ENCODE peak calls at places on chromosomes 12 and 14, in five cellular contexts. One of them, this sample, is unnamed.

GRCh38 chr14:102799684-102800562 is 22.7 kb downstream of the TRAF3 start:
- DNase-seq in transverse colon: no peak
- DNase-seq in H1: no peak
- DNase-seq in GM23338: no peak
- DNase-seq in endothelial cell of umbilical vein: no peak
- DNase-seq in this sample: no peak

GRCh38 chr14:75417674-75418073 is 10.1 kb upstream of the JDP2 start:
- DNase-seq in endothelial cell of umbilical vein: no peak
- DNase-seq in GM23338: no peak
- DNase-seq in transverse colon: no peak
- DNase-seq in H1: no peak
- DNase-seq in this sample: no peak

GRCh38 chr12:69620921-69621320 is 10.2 kb upstream of the LRRC10 start:
- DNase-seq in H1: no peak
- DNase-seq in GM23338: no peak
- DNase-seq in transverse colon: no peak
- DNase-seq in endothelial cell of umbilical vein: no peak
- DNase-seq in this sample: no peak

GRCh38 chr12:9944404-9944803 is 12.2 kb upstream of the CLEC2A start:
- DNase-seq in endothelial cell of umbilical vein: no peak
- DNase-seq in transverse colon: no peak
- DNase-seq in H1: no peak
- DNase-seq in GM23338: no peak
- DNase-seq in this sample: no peak

GRCh38 chr14:52547526-52547925 is 4.8 kb downstream of the TXNDC16 start:
- DNase-seq in endothelial cell of umbilical vein: no peak
- DNase-seq in H1: no peak
- DNase-seq in transverse colon: no peak
- DNase-seq in GM23338: peak
- DNase-seq in this sample: no peak

GRCh38 chr12:109768901-109769670 is 55.5 kb downstream of the FAM222A start:
- DNase-seq in H1: no peak
- DNase-seq in transverse colon: no peak
- DNase-seq in endothelial cell of umbilical vein: no peak
- DNase-seq in GM23338: no peak
- DNase-seq in this sample: no peak

GRCh38 chr14:24665440-24665991 is 31.5 kb upstream of the GZMB start:
- DNase-seq in GM23338: no peak
- DNase-seq in endothelial cell of umbilical vein: no peak
- DNase-seq in H1: no peak
- DNase-seq in transverse colon: no peak
- DNase-seq in this sample: no peak

GRCh38 chr14:100688051-100688450 is 38.6 kb upstream of the DLK1 start:
- DNase-seq in endothelial cell of umbilical vein: no peak
- DNase-seq in GM23338: no peak
- DNase-seq in transverse colon: no peak
- DNase-seq in H1: no peak
- DNase-seq in this sample: no peak

GRCh38 chr12:108832730-108833354 is 24.5 kb downstream of the SSH1 start:
- DNase-seq in GM23338: no peak
- DNase-seq in H1: no peak
- DNase-seq in endothelial cell of umbilical vein: peak
- DNase-seq in transverse colon: no peak
- DNase-seq in this sample: no peak

GRCh38 chr12:101051901-101052550 is 158.0 kb downstream of the SLC5A8 start:
- DNase-seq in endothelial cell of umbilical vein: peak
- DNase-seq in GM23338: no peak
- DNase-seq in H1: no peak
- DNase-seq in transverse colon: peak
- DNase-seq in this sample: no peak

GRCh38 chr14:70245026-70245425 is 56.3 kb upstream of the SLC8A3 start:
- DNase-seq in endothelial cell of umbilical vein: no peak
- DNase-seq in GM23338: no peak
- DNase-seq in H1: no peak
- DNase-seq in transverse colon: no peak
- DNase-seq in this sample: no peak

DNA sequence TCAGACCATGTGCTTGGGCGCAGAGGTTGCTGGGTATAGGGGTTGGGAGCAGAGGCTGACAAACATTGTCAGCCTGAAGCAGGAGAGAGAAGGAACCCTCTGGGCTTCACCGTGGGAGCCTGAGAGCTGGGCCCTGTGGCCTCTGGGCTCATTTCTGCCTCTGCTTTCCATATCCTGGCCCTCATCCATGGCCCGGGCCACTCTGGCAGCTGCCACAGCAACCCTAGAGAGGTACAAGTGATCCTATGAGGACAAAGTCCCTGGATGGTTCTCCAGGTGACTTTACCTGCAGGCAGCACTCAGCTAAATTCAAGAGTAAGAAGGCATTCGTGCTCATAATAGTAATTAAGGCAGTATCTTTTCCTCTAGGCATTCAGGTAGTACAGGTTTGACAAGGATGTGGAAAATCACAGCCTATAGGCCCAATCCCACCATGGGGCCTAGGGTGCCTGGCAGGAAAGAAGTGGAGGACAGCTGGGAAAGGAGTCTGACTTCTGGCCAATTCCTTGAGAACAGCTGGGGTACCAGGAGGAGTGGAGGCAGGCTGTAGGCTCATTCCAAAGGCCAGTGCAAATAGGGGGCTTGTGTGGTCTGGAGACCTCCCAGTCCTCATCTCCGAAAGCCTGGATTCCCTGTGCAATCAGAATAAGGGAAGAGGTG is 3.6 kb upstream of the TTC7B start:
- DNase-seq in H1: no peak
- DNase-seq in GM23338: no peak
- DNase-seq in transverse colon: no peak
- DNase-seq in endothelial cell of umbilical vein: no peak
- DNase-seq in this sample: no peak
- TF ChIP-seq POLR2AphosphoS5 in H1: no peak
- TF ChIP-seq POLR2AphosphoS5 in GM23338: no peak
- TF ChIP-seq POLR2AphosphoS5 in transverse colon: no peak
- TF ChIP-seq POLR2AphosphoS5 in endothelial cell of umbilical vein: no peak
- TF ChIP-seq POLR2AphosphoS5 in this sample: no peak

DNA sequence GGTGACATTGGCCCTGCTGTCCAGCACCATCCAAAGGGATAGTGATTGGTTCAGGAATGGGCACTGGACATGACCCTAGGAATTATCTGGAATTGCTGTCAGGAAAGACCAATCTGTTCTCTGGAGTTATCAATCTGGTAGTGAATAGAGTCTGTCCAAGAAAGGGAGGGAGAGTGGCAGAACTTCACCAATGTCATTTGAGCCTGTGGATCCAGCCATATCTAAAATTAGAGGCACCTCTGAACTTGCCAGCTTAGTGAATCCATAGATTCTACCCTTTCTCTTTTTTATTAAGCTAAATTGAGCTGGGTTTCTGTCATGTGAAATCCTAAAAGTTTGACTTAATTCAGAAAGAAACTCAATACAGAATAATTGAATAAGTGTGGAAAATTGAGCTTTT is 93.9 kb downstream of the NKX2-1 start:
- DNase-seq in transverse colon: no peak
- DNase-seq in H1: no peak
- DNase-seq in GM23338: no peak
- DNase-seq in endothelial cell of umbilical vein: no peak
- DNase-seq in this sample: no peak
- TF ChIP-seq POLR2AphosphoS5 in transverse colon: no peak
- TF ChIP-seq POLR2AphosphoS5 in H1: no peak
- TF ChIP-seq POLR2AphosphoS5 in GM23338: no peak
- TF ChIP-seq POLR2AphosphoS5 in endothelial cell of umbilical vein: no peak
- TF ChIP-seq POLR2AphosphoS5 in this sample: no peak

GRCh38 chr12:97763113-97763512 is 300.5 kb downstream of the RMST start:
- DNase-seq in transverse colon: no peak
- DNase-seq in endothelial cell of umbilical vein: no peak
- DNase-seq in GM23338: no peak
- DNase-seq in H1: no peak
- DNase-seq in this sample: no peak

GRCh38 chr12:97764700-97765099 is 302.1 kb downstream of the RMST start:
- DNase-seq in H1: no peak
- DNase-seq in endothelial cell of umbilical vein: no peak
- DNase-seq in GM23338: no peak
- DNase-seq in transverse colon: no peak
- DNase-seq in this sample: no peak

GRCh38 chr12:97767347-97767746 is 304.7 kb downstream of the RMST start:
- DNase-seq in transverse colon: no peak
- DNase-seq in endothelial cell of umbilical vein: no peak
- DNase-seq in GM23338: no peak
- DNase-seq in H1: no peak
- DNase-seq in this sample: no peak
- TF ChIP-seq POLR2AphosphoS5 in transverse colon: no peak
- TF ChIP-seq POLR2AphosphoS5 in endothelial cell of umbilical vein: no peak
- TF ChIP-seq POLR2AphosphoS5 in GM23338: no peak
- TF ChIP-seq POLR2AphosphoS5 in H1: no peak
- TF ChIP-seq POLR2AphosphoS5 in this sample: no peak

DNA sequence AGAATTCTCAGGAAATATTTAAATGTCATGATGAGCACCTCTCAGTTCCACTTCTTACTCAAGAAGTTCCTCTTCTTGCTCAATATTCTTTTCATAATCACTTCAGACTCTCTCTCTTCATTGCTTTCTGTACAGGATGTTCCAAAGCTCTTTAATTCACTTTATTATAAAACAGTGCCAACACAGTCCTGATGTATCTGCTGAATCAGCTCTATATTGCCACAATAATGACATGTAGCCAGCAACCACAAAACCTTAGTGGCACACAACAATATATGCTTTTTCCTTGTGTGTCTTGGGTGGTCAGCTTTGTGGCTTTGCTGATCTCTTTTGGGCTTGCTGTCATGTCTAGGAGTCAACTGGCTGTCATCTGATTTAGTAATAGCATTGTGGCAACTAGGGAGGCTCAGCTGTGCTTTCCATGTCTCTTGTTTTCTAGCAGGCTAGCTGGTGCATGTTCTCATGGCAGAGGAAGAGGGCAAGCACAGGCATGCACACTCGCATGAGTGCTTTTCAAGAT is 52.8 kb upstream of the SLC2A13 start:
- DNase-seq in GM23338: no peak
- DNase-seq in H1: no peak
- DNase-seq in endothelial cell of umbilical vein: no peak
- DNase-seq in transverse colon: peak
- DNase-seq in this sample: no peak
- TF ChIP-seq POLR2AphosphoS5 in GM23338: no peak
- TF ChIP-seq POLR2AphosphoS5 in H1: no peak
- TF ChIP-seq POLR2AphosphoS5 in endothelial cell of umbilical vein: no peak
- TF ChIP-seq POLR2AphosphoS5 in transverse colon: no peak
- TF ChIP-seq POLR2AphosphoS5 in this sample: no peak

DNA sequence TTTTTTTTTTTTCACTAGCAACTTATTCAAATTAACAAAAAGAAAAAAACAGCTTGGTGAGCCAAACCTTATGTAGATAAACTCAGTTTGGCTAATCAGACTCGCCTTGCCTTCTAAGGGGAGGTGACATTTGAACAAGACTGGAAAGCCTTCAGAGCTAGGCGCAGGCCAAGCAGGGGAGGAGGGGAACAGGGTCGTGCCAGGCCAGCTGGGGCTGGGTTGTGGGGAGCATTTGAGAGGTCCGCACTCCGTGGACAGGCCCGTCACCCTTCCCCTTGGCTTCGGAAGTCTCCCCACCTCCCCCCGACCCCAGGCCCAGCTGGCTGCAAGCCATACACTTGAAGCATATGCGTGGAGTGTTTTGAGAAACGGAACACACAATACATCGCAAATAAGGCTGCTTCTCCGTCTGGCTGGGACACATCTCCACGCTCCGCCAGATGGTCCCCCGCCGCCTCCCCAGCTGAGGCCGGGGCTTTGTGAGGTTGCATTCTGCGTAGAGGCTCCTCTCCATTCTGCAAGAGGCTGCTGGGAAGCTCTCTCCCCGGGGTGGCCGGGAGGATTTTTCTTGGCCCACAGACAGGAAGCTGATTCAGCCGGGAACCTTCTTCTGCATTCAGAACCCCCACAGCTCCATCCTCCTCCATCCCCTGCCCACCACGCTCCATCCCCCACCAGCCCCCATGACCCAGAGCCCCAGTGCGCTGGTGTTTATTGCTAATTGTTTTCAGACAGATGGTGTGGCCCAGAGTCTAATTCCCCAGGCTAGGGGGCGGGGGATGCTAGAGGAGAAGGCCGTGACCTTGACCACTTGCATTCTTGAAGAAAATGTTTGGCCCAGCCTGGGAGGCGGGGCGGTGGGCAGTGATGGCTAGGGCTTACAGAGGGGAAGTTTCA is 88.2 kb upstream of the NCOR2 start:
- DNase-seq in H1: peak
- DNase-seq in endothelial cell of umbilical vein: peak
- DNase-seq in transverse colon: peak
- DNase-seq in GM23338: peak
- DNase-seq in this sample: no peak
- TF ChIP-seq POLR2AphosphoS5 in H1: no peak
- TF ChIP-seq POLR2AphosphoS5 in endothelial cell of umbilical vein: peak
- TF ChIP-seq POLR2AphosphoS5 in transverse colon: no peak
- TF ChIP-seq POLR2AphosphoS5 in GM23338: no peak
- TF ChIP-seq POLR2AphosphoS5 in this sample: no peak

GRCh38 chr14:94366146-94366887 is 22.1 kb downstream of the SERPINA1 start:
- DNase-seq in transverse colon: no peak
- DNase-seq in H1: no peak
- DNase-seq in GM23338: no peak
- DNase-seq in endothelial cell of umbilical vein: no peak
- DNase-seq in this sample: no peak
- TF ChIP-seq POLR2AphosphoS5 in transverse colon: no peak
- TF ChIP-seq POLR2AphosphoS5 in H1: no peak
- TF ChIP-seq POLR2AphosphoS5 in GM23338: no peak
- TF ChIP-seq POLR2AphosphoS5 in endothelial cell of umbilical vein: no peak
- TF ChIP-seq POLR2AphosphoS5 in this sample: no peak

GRCh38 chr12:6941786-6942185 is 1.8 kb upstream of the RNU7-1 start:
- DNase-seq in H1: no peak
- DNase-seq in endothelial cell of umbilical vein: no peak
- DNase-seq in GM23338: no peak
- DNase-seq in transverse colon: no peak
- DNase-seq in this sample: no peak
- TF ChIP-seq POLR2AphosphoS5 in H1: no peak
- TF ChIP-seq POLR2AphosphoS5 in endothelial cell of umbilical vein: no peak
- TF ChIP-seq POLR2AphosphoS5 in GM23338: no peak
- TF ChIP-seq POLR2AphosphoS5 in transverse colon: no peak
- TF ChIP-seq POLR2AphosphoS5 in this sample: no peak

GRCh38 chr12:113373440-113373839 is 15.1 kb downstream of the PLBD2 start:
- DNase-seq in H1: no peak
- DNase-seq in endothelial cell of umbilical vein: no peak
- DNase-seq in GM23338: no peak
- DNase-seq in transverse colon: no peak
- DNase-seq in this sample: no peak
- TF ChIP-seq POLR2AphosphoS5 in H1: no peak
- TF ChIP-seq POLR2AphosphoS5 in endothelial cell of umbilical vein: no peak
- TF ChIP-seq POLR2AphosphoS5 in GM23338: no peak
- TF ChIP-seq POLR2AphosphoS5 in transverse colon: no peak
- TF ChIP-seq POLR2AphosphoS5 in this sample: no peak

DNA sequence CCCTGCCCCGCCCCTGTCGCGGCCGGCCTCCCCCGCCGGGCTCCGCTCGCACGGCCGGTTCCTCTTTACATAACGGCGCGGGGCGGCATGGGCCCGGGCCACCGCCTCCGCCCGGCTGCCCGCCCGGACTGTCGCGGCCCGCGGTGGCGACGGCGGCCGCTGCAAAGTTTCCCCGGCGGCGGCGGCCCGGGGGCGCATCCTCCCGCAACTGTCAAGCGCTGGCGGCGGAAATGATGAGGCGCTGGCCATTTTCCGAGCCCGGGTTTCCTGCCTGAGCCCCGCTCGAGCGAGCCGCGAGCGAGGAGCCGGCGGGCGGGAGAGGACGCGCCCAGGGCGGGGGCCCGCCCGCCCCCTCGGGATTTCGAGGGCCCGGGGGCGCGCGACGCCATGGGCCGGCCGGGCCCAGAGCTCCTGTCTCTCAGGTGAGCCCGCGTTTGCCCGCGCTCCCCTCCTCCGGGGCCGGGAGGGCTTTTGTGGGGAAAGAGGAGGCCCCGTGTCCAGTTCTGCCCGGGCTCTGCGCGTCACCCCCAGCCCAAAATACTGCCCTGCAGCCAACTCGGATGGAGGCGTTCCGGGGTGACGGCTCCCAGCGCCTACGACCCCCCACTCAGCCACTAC is at the start of gene SH2B3:
- DNase-seq in GM23338: no peak
- DNase-seq in H1: no peak
- DNase-seq in transverse colon: no peak
- DNase-seq in endothelial cell of umbilical vein: no peak
- DNase-seq in this sample: no peak
- TF ChIP-seq POLR2AphosphoS5 in GM23338: no peak
- TF ChIP-seq POLR2AphosphoS5 in H1: no peak
- TF ChIP-seq POLR2AphosphoS5 in transverse colon: peak
- TF ChIP-seq POLR2AphosphoS5 in endothelial cell of umbilical vein: peak
- TF ChIP-seq POLR2AphosphoS5 in this sample: no peak

This sample was measured in GM12892.